ENCODE peak calls at places on chromosomes 2 and 18, in nine cellular contexts. A, R, W, S, Q, F, P, E and G are unnamed samples.

GRCh38 chr2:8146329-8147048 is 535.4 kb upstream of the ID2 start:
- DNase-seq in P (peak), S (no peak), R (no peak), F (no peak), Q (no peak), A (peak), W (no peak), E (no peak), G (no peak)

GRCh38 chr2:110729106-110729505 is 3.3 kb upstream of the ACOXL start:
- DNase-seq in R (no peak), S (no peak), A (no peak), W (no peak), P (no peak), F (no peak), E (peak), Q (no peak), G (no peak)

GRCh38 chr2:127561371-127561770 is 25.9 kb downstream of the MYO7B start:
- DNase-seq in W (no peak), A (no peak), S (no peak), P (no peak), F (no peak), R (no peak), E (no peak), Q (no peak), G (no peak)

GRCh38 chr2:234355798-234356365 is 141.0 kb downstream of the ARL4C start:
- DNase-seq in W (no peak), A (no peak), R (no peak), F (no peak), E (no peak), P (no peak), S (no peak), Q (no peak), G (no peak)

GRCh38 chr2:239601880-239602279 is 201.1 kb upstream of the HDAC4 start:
- DNase-seq in P (peak), S (no peak), E (no peak), Q (no peak), R (no peak), A (no peak), W (no peak), F (no peak), G (no peak)

GRCh38 chr18:78589916-78590437 is 389.6 kb upstream of the SALL3 start:
- DNase-seq in A (no peak), P (no peak), F (no peak), E (no peak), R (no peak), S (no peak), Q (no peak), W (no peak), G (no peak)

GRCh38 chr2:48346124-48346536 is 183.8 kb upstream of the STON1 start:
- DNase-seq in W (no peak), P (no peak), E (no peak), A (no peak), S (peak), Q (peak), R (no peak), F (peak), G (peak)

GRCh38 chr2:150557020-150557644 is 69.7 kb upstream of the RND3 start:
- DNase-seq in F (no peak), W (no peak), Q (no peak), E (no peak), S (peak), R (no peak), A (no peak), P (no peak), G (no peak)

GRCh38 chr18:32259553-32259952 is 69.7 kb downstream of the MEP1B start:
- DNase-seq in E (no peak), R (no peak), Q (no peak), P (no peak), S (no peak), W (no peak), A (peak), F (no peak), G (no peak)

GRCh38 chr18:32258558-32259204 is 68.8 kb downstream of the MEP1B start:
- DNase-seq in A (no peak), P (no peak), Q (no peak), S (no peak), F (no peak), W (no peak), R (no peak), E (no peak), G (no peak)

GRCh38 chr18:32258148-32258547 is 68.3 kb downstream of the MEP1B start:
- DNase-seq in S (no peak), R (no peak), A (no peak), W (no peak), F (no peak), P (no peak), Q (no peak), E (no peak), G (no peak)

GRCh38 chr18:32262092-32262491 is 72.3 kb downstream of the MEP1B start:
- DNase-seq in Q (no peak), E (no peak), W (no peak), F (no peak), R (no peak), S (no peak), P (no peak), A (no peak), G (no peak)

DNA sequence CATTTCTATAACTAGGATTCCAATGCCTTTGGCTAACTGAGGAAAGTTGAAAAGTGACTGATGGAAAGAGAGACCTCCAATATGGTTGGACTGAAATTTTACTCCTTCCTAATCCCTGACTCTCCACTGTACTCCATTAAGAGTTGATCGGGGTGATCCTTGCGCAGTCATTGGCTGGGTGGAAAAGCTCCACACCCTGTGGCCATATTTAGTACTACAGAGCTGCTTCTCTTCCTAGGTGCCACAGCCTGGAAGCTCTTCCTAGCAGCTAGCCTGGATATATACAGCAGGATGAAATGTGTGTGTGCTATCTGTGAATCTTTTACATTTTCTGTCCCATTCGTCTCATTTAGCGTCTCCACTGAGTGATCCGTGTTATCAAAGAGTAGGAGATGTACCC is 71.2 kb downstream of the MEP1B start:
- DNase-seq in S (no peak), W (no peak), R (no peak), P (no peak), Q (no peak), A (peak), E (peak), F (no peak), G (no peak)
- H3K4me3 ChIP-seq in S (no peak), W (no peak), R (no peak), P (no peak), Q (no peak), A (no peak), E (no peak), F (no peak), G (no peak)

GRCh38 chr2:42733852-42734251 is 30.1 kb downstream of the OXER1 start:
- DNase-seq in F (no peak), W (no peak), Q (no peak), P (no peak), S (no peak), A (no peak), R (no peak), E (no peak), G (no peak)
- TF ChIP-seq CTCF in F (no peak), W (no peak), Q (no peak), P (no peak), S (no peak), A (no peak), R (no peak), E (no peak), G (no peak)

DNA sequence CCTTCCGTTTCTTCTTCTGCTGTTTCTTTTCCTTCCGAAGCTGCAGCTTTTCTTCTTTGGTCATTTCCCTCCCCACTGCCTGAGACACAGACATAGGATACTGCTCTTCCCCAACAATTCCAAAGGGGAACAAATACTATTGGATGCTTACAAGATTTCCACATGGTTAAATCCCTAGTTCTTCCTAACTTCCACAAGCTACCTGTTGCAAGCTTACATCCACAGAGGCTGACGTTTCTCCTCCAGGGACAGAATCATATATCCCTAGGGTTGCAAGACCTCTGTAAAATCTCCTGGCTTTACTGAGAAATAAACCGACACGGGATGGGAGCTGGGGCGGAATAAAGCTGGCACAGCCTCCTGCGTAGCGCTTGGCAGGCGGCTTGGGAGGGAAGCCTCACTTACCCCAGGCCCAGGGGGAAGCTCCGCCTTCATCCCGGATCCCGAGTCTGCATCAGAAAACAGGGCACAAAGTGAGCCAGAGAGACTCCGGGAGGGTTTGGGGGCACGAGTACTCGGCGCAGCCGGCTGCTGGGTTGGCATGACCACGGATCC is 590 bp downstream of the EIF2B4 start:
- DNase-seq in Q (peak), E (peak), P (peak), W (no peak), A (peak), F (peak), R (peak), S (peak), G (no peak)
- H3K4me3 ChIP-seq in Q (peak), E (peak), P (peak), W (peak), A (peak), F (peak), R (peak), S (peak), G (peak)

GRCh38 chr2:10144771-10145518 is 22.4 kb downstream of the RRM2 start:
- DNase-seq in Q (peak), W (no peak), R (no peak), S (no peak), F (no peak), A (no peak), E (no peak), P (no peak), G (no peak)

GRCh38 chr2:10140841-10141610 is 18.5 kb downstream of the RRM2 start:
- DNase-seq in E (no peak), A (no peak), R (no peak), P (no peak), Q (no peak), W (no peak), S (no peak), F (no peak), G (no peak)

GRCh38 chr2:10139536-10139935 is 17.0 kb downstream of the RRM2 start:
- DNase-seq in Q (no peak), P (no peak), E (no peak), A (no peak), R (no peak), S (no peak), F (no peak), W (no peak), G (no peak)

GRCh38 chr2:10142640-10142965 is 20.1 kb downstream of the RRM2 start:
- DNase-seq in Q (no peak), F (no peak), A (no peak), P (no peak), R (no peak), W (no peak), E (no peak), S (no peak), G (no peak)

GRCh38 chr2:10141736-10142639 is 19.4 kb downstream of the RRM2 start:
- DNase-seq in S (no peak), A (no peak), W (no peak), P (peak), Q (peak), F (no peak), E (peak), R (peak), G (no peak)
- TF ChIP-seq CTCF in S (no peak), A (peak), W (peak), P (peak), Q (peak), F (peak), E (peak), R (peak), G (peak)

DNA sequence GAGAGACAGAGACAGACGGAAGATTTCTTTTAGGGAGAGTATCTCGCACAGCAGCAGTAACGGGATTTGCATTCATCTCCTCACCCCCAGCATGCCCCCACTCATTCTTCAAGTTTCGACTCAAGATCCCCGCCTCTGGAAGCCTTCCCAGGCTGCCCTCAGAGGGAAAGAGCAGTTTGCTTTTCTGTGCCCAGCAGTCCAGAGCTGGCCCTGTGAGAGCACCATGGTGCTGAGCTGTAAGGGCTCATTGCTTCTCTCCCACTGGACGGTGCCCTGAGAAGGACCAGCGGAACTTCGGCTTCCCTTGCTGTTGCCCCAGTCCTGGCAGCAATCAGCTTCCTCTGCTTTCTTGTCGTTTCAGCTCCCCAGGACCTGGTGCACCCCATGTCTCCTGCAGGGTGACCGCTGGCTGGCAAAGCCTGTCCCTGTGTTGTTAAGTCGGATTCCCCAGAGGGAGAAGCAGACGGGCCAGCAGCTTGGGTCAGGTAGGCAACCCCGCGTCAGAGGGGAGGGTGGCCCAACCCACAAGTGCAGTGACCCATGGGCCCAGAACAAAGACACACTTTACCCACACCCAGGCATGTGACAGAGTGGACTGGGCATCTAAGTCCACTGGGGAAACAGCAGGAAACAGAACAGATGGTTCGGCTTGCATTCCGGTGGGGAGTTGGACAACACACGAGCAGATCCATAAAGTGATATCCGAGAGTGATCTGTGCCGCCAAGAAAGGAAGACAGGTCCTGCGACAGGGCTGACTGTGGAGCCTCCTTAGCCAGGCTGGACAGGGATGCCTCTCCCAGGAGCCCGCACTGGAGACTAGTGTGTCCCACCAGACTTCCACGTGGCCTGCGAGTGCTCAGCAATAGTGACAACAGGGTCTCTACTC is 36.7 kb downstream of the TMEM177 start:
- DNase-seq in E (no peak), Q (no peak), P (no peak), S (no peak), R (no peak), F (no peak), A (no peak), W (no peak), G (no peak)
- H3K4me3 ChIP-seq in E (no peak), Q (no peak), P (no peak), S (no peak), R (no peak), F (no peak), A (no peak), W (no peak), G (no peak)

GRCh38 chr2:20015482-20016083 is 3.1 kb upstream of the MATN3 start:
- DNase-seq in S (peak), R (peak), A (peak), Q (peak), P (no peak), E (peak), W (no peak), F (peak), G (peak)
- TF ChIP-seq CTCF in S (peak), R (peak), A (peak), Q (peak), P (peak), E (peak), W (peak), F (peak), G (peak)

GRCh38 chr2:118309201-118310015 is 221.1 kb downstream of the INSIG2 start:
- DNase-seq in S (no peak), F (no peak), Q (no peak), P (no peak), A (peak), R (no peak), W (no peak), E (no peak), G (no peak)
- H3K4me3 ChIP-seq in S (peak), F (peak), Q (peak), P (peak), A (peak), R (no peak), W (peak), E (peak), G (peak)

GRCh38 chr2:28413896-28414290 is 21.2 kb downstream of the FOSL2 start:
- DNase-seq in A (peak), S (no peak), P (no peak), W (no peak), F (no peak), Q (no peak), R (no peak), E (no peak), G (no peak)

GRCh38 chr2:28411956-28412609 is 19.4 kb downstream of the FOSL2 start:
- DNase-seq in W (no peak), S (no peak), R (no peak), F (no peak), Q (no peak), P (no peak), A (no peak), E (no peak), G (no peak)

GRCh38 chr2:28412625-28413151 is 20.0 kb downstream of the FOSL2 start:
- DNase-seq in R (no peak), A (no peak), F (no peak), E (no peak), S (no peak), W (no peak), P (no peak), Q (no peak), G (no peak)

GRCh38 chr2:28414583-28414982 is 21.9 kb downstream of the FOSL2 start:
- DNase-seq in S (no peak), F (no peak), P (no peak), A (no peak), R (no peak), W (no peak), E (no peak), Q (no peak), G (no peak)

DNA sequence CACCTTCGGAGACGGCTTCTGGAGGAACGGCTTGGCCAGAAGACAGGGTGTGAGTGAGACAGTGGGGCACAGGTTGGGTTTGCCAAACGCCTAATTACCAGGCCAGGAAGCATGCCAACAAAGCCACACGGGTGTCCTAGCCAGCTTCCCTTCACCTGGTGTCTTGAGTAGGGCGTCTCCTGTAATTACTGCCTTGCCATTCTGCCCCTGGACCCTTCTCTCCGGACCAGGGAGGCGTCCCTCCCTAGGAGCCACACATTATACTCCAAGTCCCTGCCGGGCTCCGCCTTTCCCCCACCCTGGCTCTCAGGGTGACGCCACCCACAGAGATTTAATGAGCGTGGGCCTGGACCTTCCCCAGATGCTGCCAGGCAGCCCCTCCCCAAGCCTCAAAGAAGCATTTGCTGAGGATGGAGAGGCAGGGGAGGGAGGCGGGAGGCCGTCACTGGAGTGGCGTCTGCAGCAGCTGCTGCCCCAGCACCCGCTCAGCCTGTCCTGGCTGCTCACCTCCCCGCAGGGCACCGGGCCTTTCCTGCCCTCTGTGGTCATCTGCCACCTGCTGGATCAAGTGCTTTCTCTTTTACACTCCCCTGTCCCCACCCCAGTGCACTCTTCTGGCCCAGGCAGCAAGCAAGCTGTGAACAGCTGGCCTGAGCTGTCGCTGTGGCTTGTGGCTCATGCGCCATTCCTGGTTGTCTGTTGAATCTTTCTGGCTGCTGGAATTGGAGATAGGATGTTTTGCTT is 20.7 kb downstream of the FOSL2 start:
- DNase-seq in W (no peak), E (peak), A (no peak), Q (peak), S (no peak), F (no peak), P (no peak), R (peak), G (no peak)
- TF ChIP-seq CTCF in W (no peak), E (peak), A (no peak), Q (no peak), S (no peak), F (peak), P (no peak), R (no peak), G (no peak)

GRCh38 chr18:31857516-31858106 is 85.3 kb downstream of the TRAPPC8 start:
- DNase-seq in E (no peak), P (no peak), F (no peak), S (no peak), A (no peak), R (no peak), W (no peak), Q (no peak), G (no peak)
- H3K4me3 ChIP-seq in E (no peak), P (no peak), F (no peak), S (no peak), A (no peak), R (no peak), W (no peak), Q (no peak), G (no peak)

GRCh38 chr2:202373490-202373889 is 2.6 kb upstream of the BMPR2 start:
- DNase-seq in P (no peak), A (no peak), Q (peak), F (peak), R (peak), W (no peak), S (peak), E (no peak), G (no peak)

GRCh38 chr2:202376460-202377307 is 557 bp downstream of the BMPR2 start:
- DNase-seq in S (no peak), A (peak), R (peak), E (peak), Q (no peak), W (peak), F (no peak), P (peak), G (peak)

GRCh38 chr2:202377308-202377736 is 1.2 kb downstream of the BMPR2 start:
- DNase-seq in S (peak), W (peak), E (peak), F (peak), A (peak), R (peak), P (peak), Q (peak), G (no peak)

GRCh38 chr2:202375611-202376408 is at the start of gene BMPR2:
- DNase-seq in Q (peak), E (peak), W (peak), A (peak), F (peak), R (peak), P (peak), S (peak), G (peak)

DNA sequence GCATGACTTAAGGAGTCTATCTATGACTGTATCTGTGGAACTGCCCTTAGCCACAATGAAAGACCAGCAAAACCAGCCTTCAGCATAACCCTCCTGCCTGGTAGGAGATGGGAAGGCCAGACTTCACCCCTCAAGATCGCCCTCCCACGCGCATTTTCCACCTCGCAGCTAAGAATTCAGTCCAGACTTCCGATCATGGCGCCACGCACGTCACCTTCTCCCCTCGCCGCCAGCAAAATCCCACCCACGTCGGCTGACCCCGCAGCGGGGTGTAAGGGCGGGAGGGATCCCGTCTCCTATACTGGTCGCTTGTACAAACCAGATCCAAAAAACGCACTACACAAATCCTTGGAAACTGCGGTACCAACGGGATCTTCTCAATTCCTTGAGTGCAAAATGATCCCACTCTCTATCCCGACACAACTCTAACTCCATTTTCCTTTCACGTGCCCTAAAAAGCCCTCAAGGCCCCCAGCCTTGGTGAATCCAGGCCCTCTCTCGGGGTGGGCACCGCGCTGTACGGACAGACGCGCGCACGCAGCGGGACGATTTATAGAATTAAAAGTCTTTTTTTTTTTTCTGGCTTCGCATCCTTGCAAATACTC is 1.0 kb upstream of the BMPR2 start:
- DNase-seq in Q (peak), W (peak), S (peak), A (peak), P (peak), E (peak), F (peak), R (peak), G (peak)
- TF ChIP-seq CTCF in Q (no peak), W (no peak), S (no peak), A (no peak), P (no peak), E (no peak), F (no peak), R (peak), G (no peak)